ENCODE peak calls at places on chromosomes 6 and 20, in nine cellular contexts. D is caudate nucleus; Y is stromal cell of bone marrow; A is stimulated activated CD8-positive, alpha-beta memory T cell treated with anti-CD3 and anti-CD28 coated beads, Interleukin-7, amount 100 ng/mL, for 48 hours; X is NCI-H1436; T is cerebellum; N is H1; M is hypothalamus; B is amygdala. O is an unnamed sample.

GRCh38 chr6:106883808-106884262 is 90.7 kb downstream of the CD24 start:
- DNase-seq in N (no peak), A (no peak), Y (no peak), M (no peak), B (no peak), D (no peak), T (no peak), X (no peak), O (no peak)

GRCh38 chr20:41693136-41693979 is 75.2 kb upstream of the CHD6 start:
- DNase-seq in T (peak), B (peak), A (peak), M (peak), D (peak), Y (peak), N (peak), X (peak), O (peak)

GRCh38 chr6:144036064-144036873 is 28.2 kb upstream of the PLAGL1 start:
- DNase-seq in N (no peak), M (peak), Y (peak), A (no peak), D (no peak), X (no peak), T (no peak), B (no peak), O (no peak)

GRCh38 chr20:49323622-49324238 is 45.9 kb upstream of the ZNFX1 start:
- DNase-seq in X (peak), Y (peak), N (no peak), A (no peak), T (no peak), M (no peak), B (no peak), D (no peak), O (no peak)

GRCh38 chr6:88869263-88870023 is 94.0 kb downstream of the RNGTT start:
- DNase-seq in N (no peak), M (no peak), D (no peak), B (no peak), X (no peak), A (no peak), T (no peak), Y (no peak), O (no peak)

GRCh38 chr6:52588710-52589091 is 11.8 kb upstream of the TRAM2 start:
- DNase-seq in Y (no peak), A (no peak), T (no peak), X (no peak), M (no peak), B (no peak), D (no peak), N (no peak), O (no peak)

GRCh38 chr6:32113386-32114352 is 4.5 kb upstream of the TNXB start:
- DNase-seq in D (peak), B (no peak), A (no peak), X (no peak), M (peak), T (peak), N (no peak), Y (peak), O (peak)

GRCh38 chr20:42484335-42484734 is 705.4 kb downstream of the PTPRT start:
- DNase-seq in Y (no peak), A (no peak), N (no peak), T (no peak), X (no peak), D (no peak), M (no peak), B (no peak), O (no peak)

GRCh38 chr6:39347906-39348585 is 25.5 kb upstream of the KCNK16 start:
- DNase-seq in T (peak), B (peak), D (peak), N (no peak), A (no peak), Y (peak), M (peak), X (peak), O (peak)

GRCh38 chr20:50338479-50339195 is 148.0 kb downstream of the CEBPB start:
- DNase-seq in N (no peak), M (peak), Y (no peak), D (no peak), A (peak), T (no peak), B (no peak), X (no peak), O (no peak)

GRCh38 chr6:134722996-134723871 is 226.7 kb downstream of the ALDH8A1 start:
- DNase-seq in N (no peak), Y (no peak), D (no peak), T (no peak), B (no peak), A (no peak), M (no peak), X (peak), O (no peak)

GRCh38 chr6:16055852-16056251 is 73.0 kb upstream of the MYLIP start:
- DNase-seq in D (no peak), A (no peak), N (no peak), B (no peak), M (no peak), T (no peak), Y (no peak), X (no peak), O (no peak)

GRCh38 chr6:135576055-135576454 is 78.5 kb upstream of the AHI1 start:
- DNase-seq in X (peak), D (no peak), A (no peak), T (no peak), M (no peak), N (no peak), B (no peak), Y (peak), O (no peak)

GRCh38 chr6:166580076-166581050 is 6.1 kb downstream of the RAMACL start:
- DNase-seq in N (no peak), Y (no peak), A (no peak), T (no peak), B (no peak), M (no peak), D (no peak), X (no peak), O (no peak)

GRCh38 chr6:113995632-113996031 is 24.7 kb upstream of the HDAC2 start:
- DNase-seq in B (peak), M (peak), A (no peak), Y (peak), X (no peak), N (no peak), T (no peak), D (peak), O (peak)

GRCh38 chr6:90493332-90493731 is 93.5 kb downstream of the MAP3K7 start:
- DNase-seq in Y (peak), X (no peak), T (no peak), B (no peak), A (no peak), N (no peak), D (no peak), M (no peak), O (no peak)

GRCh38 chr6:141035312-141036058 is 1097.2 kb upstream of the GJE1 start:
- DNase-seq in Y (no peak), X (no peak), N (no peak), D (no peak), T (no peak), B (no peak), M (no peak), A (no peak), O (no peak)

GRCh38 chr6:3484240-3484639 is 27.4 kb upstream of the SLC22A23 start:
- DNase-seq in Y (no peak), A (no peak), X (no peak), D (no peak), T (no peak), B (no peak), M (no peak), N (no peak), O (no peak)

GRCh38 chr6:13284646-13285045 is 43.7 kb downstream of the TBC1D7 start:
- DNase-seq in M (no peak), N (no peak), X (no peak), B (no peak), T (no peak), D (no peak), A (no peak), Y (no peak), O (no peak)

GRCh38 chr20:60729119-60729900 is 522.8 kb upstream of the CDH4 start:
- DNase-seq in T (no peak), N (no peak), Y (no peak), B (no peak), M (no peak), A (no peak), D (no peak), X (no peak), O (no peak)

GRCh38 chr6:33008944-33009861 is at the start of gene HLA-DOA:
- DNase-seq in A (no peak), X (no peak), N (peak), D (no peak), T (peak), M (peak), Y (no peak), B (no peak), O (peak)

GRCh38 chr20:47041500-47041899 is 146.9 kb downstream of the EYA2 start:
- DNase-seq in B (no peak), T (no peak), Y (no peak), M (no peak), D (no peak), A (no peak), N (no peak), X (no peak), O (no peak)

GRCh38 chr6:42963855-42964605 is 3.5 kb downstream of the GNMT start:
- DNase-seq in T (no peak), N (peak), D (no peak), B (no peak), M (no peak), Y (no peak), A (no peak), X (no peak), O (no peak)

GRCh38 chr20:539848-540247 is 3.7 kb downstream of the CSNK2A1 start:
- DNase-seq in Y (peak), X (no peak), T (no peak), N (no peak), B (no peak), A (no peak), D (no peak), M (no peak), O (no peak)

GRCh38 chr6:130577178-130577919 is 211.5 kb downstream of the TMEM200A start:
- DNase-seq in N (no peak), Y (no peak), D (no peak), B (no peak), M (no peak), X (no peak), T (no peak), A (no peak), O (no peak)

GRCh38 chr6:37244430-37245310 is 12.9 kb upstream of the TBC1D22B start:
- DNase-seq in A (no peak), Y (peak), N (no peak), X (no peak), D (no peak), M (peak), T (no peak), B (no peak), O (no peak)

GRCh38 chr6:128605961-128606360 is 85.6 kb upstream of the PTPRK start:
- DNase-seq in Y (peak), B (no peak), N (no peak), D (no peak), M (no peak), T (no peak), A (no peak), X (no peak), O (no peak)

O was measured in frontal cortex.